ENCODE peak calls at places on chromosomes 2 and 18, in seven cellular contexts. One of them, this sample, is unnamed.

GRCh38 chr2:37526323-37526722 is 145.1 kb downstream of the CDC42EP3 start:
- DNase-seq in AG10803: no peak
- DNase-seq in AG04450: no peak
- DNase-seq in A549: peak
- DNase-seq in choroid plexus epithelial cell: no peak
- DNase-seq in left ventricle myocardium inferior: no peak
- DNase-seq in uterus: no peak
- DNase-seq in this sample: no peak

GRCh38 chr2:62785810-62786593 is 80.5 kb downstream of the EHBP1 start:
- DNase-seq in AG10803: peak
- DNase-seq in AG04450: no peak
- DNase-seq in A549: peak
- DNase-seq in choroid plexus epithelial cell: peak
- DNase-seq in left ventricle myocardium inferior: no peak
- DNase-seq in uterus: no peak
- DNase-seq in this sample: peak

GRCh38 chr18:75735291-75735690 is 307.8 kb upstream of the SMIM21 start:
- DNase-seq in AG10803: no peak
- DNase-seq in AG04450: no peak
- DNase-seq in A549: no peak
- DNase-seq in choroid plexus epithelial cell: no peak
- DNase-seq in left ventricle myocardium inferior: no peak
- DNase-seq in uterus: no peak
- DNase-seq in this sample: no peak

GRCh38 chr2:28296243-28296642 is 96.4 kb upstream of the FOSL2 start:
- DNase-seq in AG10803: no peak
- DNase-seq in AG04450: no peak
- DNase-seq in A549: peak
- DNase-seq in choroid plexus epithelial cell: no peak
- DNase-seq in left ventricle myocardium inferior: no peak
- DNase-seq in uterus: no peak
- DNase-seq in this sample: peak

GRCh38 chr2:218394298-218395089 is 5.2 kb upstream of the CTDSP1 start:
- DNase-seq in AG10803: no peak
- DNase-seq in AG04450: no peak
- DNase-seq in A549: no peak
- DNase-seq in choroid plexus epithelial cell: peak
- DNase-seq in left ventricle myocardium inferior: no peak
- DNase-seq in uterus: peak
- DNase-seq in this sample: no peak

GRCh38 chr2:43331428-43331827 is 105.0 kb upstream of the ZFP36L2 start:
- DNase-seq in AG10803: no peak
- DNase-seq in AG04450: no peak
- DNase-seq in A549: no peak
- DNase-seq in choroid plexus epithelial cell: peak
- DNase-seq in left ventricle myocardium inferior: no peak
- DNase-seq in uterus: no peak
- DNase-seq in this sample: no peak

GRCh38 chr18:46456691-46457090 is 200.3 kb downstream of the LOXHD1 start:
- DNase-seq in AG10803: no peak
- DNase-seq in AG04450: no peak
- DNase-seq in A549: no peak
- DNase-seq in choroid plexus epithelial cell: no peak
- DNase-seq in left ventricle myocardium inferior: no peak
- DNase-seq in uterus: no peak
- DNase-seq in this sample: no peak

GRCh38 chr2:6163932-6164331 is 471.7 kb downstream of the SOX11 start:
- DNase-seq in AG10803: no peak
- DNase-seq in AG04450: no peak
- DNase-seq in A549: no peak
- DNase-seq in choroid plexus epithelial cell: no peak
- DNase-seq in left ventricle myocardium inferior: no peak
- DNase-seq in uterus: no peak
- DNase-seq in this sample: no peak

GRCh38 chr2:42973771-42974170 is 181.4 kb upstream of the HAAO start:
- DNase-seq in AG10803: no peak
- DNase-seq in AG04450: no peak
- DNase-seq in A549: no peak
- DNase-seq in choroid plexus epithelial cell: no peak
- DNase-seq in left ventricle myocardium inferior: no peak
- DNase-seq in uterus: peak
- DNase-seq in this sample: no peak

GRCh38 chr2:100235581-100235980 is 86.7 kb downstream of the LONRF2 start:
- DNase-seq in AG10803: no peak
- DNase-seq in AG04450: no peak
- DNase-seq in A549: no peak
- DNase-seq in choroid plexus epithelial cell: no peak
- DNase-seq in left ventricle myocardium inferior: no peak
- DNase-seq in uterus: no peak
- DNase-seq in this sample: no peak

GRCh38 chr2:100236166-100236565 is 86.1 kb downstream of the LONRF2 start:
- DNase-seq in AG10803: no peak
- DNase-seq in AG04450: no peak
- DNase-seq in A549: no peak
- DNase-seq in choroid plexus epithelial cell: no peak
- DNase-seq in left ventricle myocardium inferior: no peak
- DNase-seq in uterus: no peak
- DNase-seq in this sample: no peak

GRCh38 chr2:100237046-100237615 is 85.2 kb downstream of the LONRF2 start:
- DNase-seq in AG10803: no peak
- DNase-seq in AG04450: no peak
- DNase-seq in A549: no peak
- DNase-seq in choroid plexus epithelial cell: peak
- DNase-seq in left ventricle myocardium inferior: no peak
- DNase-seq in uterus: no peak
- DNase-seq in this sample: no peak

GRCh38 chr2:100235098-100235497 is 87.2 kb downstream of the LONRF2 start:
- DNase-seq in AG10803: no peak
- DNase-seq in AG04450: no peak
- DNase-seq in A549: no peak
- DNase-seq in choroid plexus epithelial cell: peak
- DNase-seq in left ventricle myocardium inferior: no peak
- DNase-seq in uterus: no peak
- DNase-seq in this sample: peak

DNA sequence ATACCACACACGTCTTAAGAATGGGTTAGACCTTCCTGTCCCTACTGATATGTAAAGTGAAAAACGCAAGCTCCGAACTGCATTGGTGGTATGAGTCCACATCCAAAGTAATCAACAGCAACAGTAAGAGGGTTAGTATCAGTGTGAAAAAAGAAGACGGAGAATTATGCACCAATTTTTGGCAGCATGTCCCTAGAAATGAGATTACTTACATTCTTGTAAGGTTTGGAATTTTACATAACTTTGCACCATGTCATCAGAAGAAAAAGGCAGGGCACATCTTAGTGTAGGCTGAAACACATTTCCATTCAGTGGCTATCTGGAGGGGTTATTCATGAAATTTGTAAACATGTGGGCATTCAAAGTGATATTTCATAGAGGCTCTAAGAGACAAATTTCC is 88.2 kb downstream of the LONRF2 start:
- DNase-seq in AG10803: peak
- DNase-seq in AG04450: peak
- DNase-seq in A549: no peak
- DNase-seq in choroid plexus epithelial cell: peak
- DNase-seq in left ventricle myocardium inferior: no peak
- DNase-seq in uterus: no peak
- DNase-seq in this sample: peak
- H3K4me3 ChIP-seq in AG10803: no peak
- H3K4me3 ChIP-seq in AG04450: no peak
- H3K4me3 ChIP-seq in A549: no peak
- H3K4me3 ChIP-seq in choroid plexus epithelial cell: no peak
- H3K4me3 ChIP-seq in left ventricle myocardium inferior: no peak
- H3K4me3 ChIP-seq in uterus: no peak
- H3K4me3 ChIP-seq in this sample: no peak

GRCh38 chr2:34012728-34013302 is 413.7 kb upstream of the FAM98A start:
- DNase-seq in AG10803: no peak
- DNase-seq in AG04450: peak
- DNase-seq in A549: peak
- DNase-seq in choroid plexus epithelial cell: peak
- DNase-seq in left ventricle myocardium inferior: peak
- DNase-seq in uterus: peak
- DNase-seq in this sample: peak
- TF ChIP-seq CTCF in AG10803: peak
- TF ChIP-seq CTCF in AG04450: peak
- TF ChIP-seq CTCF in A549: peak
- TF ChIP-seq CTCF in choroid plexus epithelial cell: peak
- TF ChIP-seq CTCF in left ventricle myocardium inferior: peak
- TF ChIP-seq CTCF in uterus: peak
- TF ChIP-seq CTCF in this sample: peak

GRCh38 chr18:79245517-79246001 is 150.2 kb upstream of the NFATC1 start:
- DNase-seq in AG10803: no peak
- DNase-seq in AG04450: no peak
- DNase-seq in A549: peak
- DNase-seq in choroid plexus epithelial cell: no peak
- DNase-seq in left ventricle myocardium inferior: no peak
- DNase-seq in uterus: no peak
- DNase-seq in this sample: no peak
- H3K4me3 ChIP-seq in AG10803: no peak
- H3K4me3 ChIP-seq in AG04450: no peak
- H3K4me3 ChIP-seq in A549: peak
- H3K4me3 ChIP-seq in choroid plexus epithelial cell: no peak
- H3K4me3 ChIP-seq in left ventricle myocardium inferior: no peak
- H3K4me3 ChIP-seq in uterus: no peak
- H3K4me3 ChIP-seq in this sample: no peak

DNA sequence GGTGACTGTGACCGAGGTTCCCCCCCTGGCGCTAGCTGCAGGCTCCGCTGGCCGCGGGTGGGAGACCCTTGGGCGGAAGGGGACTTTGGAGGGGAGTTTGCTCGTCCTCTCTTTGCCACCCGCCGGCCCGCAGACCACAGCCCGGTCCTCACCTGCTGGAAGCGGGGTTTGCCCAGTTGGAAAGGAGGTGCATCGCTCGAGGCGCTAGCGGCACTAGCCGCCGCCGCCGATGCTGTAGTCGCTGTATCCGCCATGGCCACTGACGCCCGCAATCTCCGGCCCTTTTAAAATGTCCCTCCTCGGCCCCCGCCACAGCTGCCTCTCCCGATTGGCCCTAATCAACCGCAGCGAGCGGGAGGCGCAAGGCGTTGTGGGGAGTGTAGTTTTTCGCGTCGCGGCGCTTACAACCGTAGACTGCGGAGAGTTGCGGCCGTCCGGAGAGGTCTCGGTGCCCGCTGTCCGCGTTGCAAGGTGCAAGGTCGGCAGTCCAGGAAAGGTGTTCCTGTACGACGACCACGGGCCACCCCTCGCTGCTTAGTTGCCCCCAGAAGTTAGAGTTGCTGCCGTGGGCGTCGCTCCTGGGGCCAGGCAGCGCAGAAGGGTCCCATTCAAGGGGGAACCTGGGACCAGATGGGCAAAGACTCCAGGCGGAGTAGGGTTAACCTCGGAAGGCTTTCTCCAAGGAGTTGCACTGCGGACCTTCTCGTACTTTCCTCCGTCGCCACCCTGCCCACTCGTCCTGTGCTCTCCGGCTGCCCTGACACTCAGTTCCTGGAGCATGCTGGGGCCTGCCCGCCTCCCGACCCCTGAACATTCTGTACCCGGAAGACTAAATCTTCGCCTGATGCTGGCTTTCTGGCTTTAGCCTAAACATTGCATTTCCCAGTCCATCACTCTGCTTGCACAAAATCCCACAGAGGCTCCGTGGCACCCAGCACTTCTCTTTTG is at the start of gene SFXN5:
- DNase-seq in AG10803: peak
- DNase-seq in AG04450: peak
- DNase-seq in A549: peak
- DNase-seq in choroid plexus epithelial cell: peak
- DNase-seq in left ventricle myocardium inferior: peak
- DNase-seq in uterus: peak
- DNase-seq in this sample: peak
- TF ChIP-seq CTCF in AG10803: peak
- TF ChIP-seq CTCF in AG04450: peak
- TF ChIP-seq CTCF in A549: no peak
- TF ChIP-seq CTCF in choroid plexus epithelial cell: peak
- TF ChIP-seq CTCF in left ventricle myocardium inferior: peak
- TF ChIP-seq CTCF in uterus: no peak
- TF ChIP-seq CTCF in this sample: peak